ENCODE peak calls at places on chromosomes 2 and 18, in six cellular contexts. One of them, this sample, is unnamed.

GRCh38 chr2:234676859-234677450 is 180.1 kb upstream of the ARL4C start:
- DNase-seq in A549: no peak
- DNase-seq in endothelial cell of umbilical vein: peak
- DNase-seq in K562: no peak
- DNase-seq in GM12878: no peak
- DNase-seq in HepG2: peak
- DNase-seq in this sample: no peak

GRCh38 chr2:236671820-236672520 is 102.3 kb downstream of the ACKR3 start:
- DNase-seq in A549: no peak
- DNase-seq in endothelial cell of umbilical vein: no peak
- DNase-seq in K562: no peak
- DNase-seq in GM12878: no peak
- DNase-seq in HepG2: no peak
- DNase-seq in this sample: no peak

GRCh38 chr2:60554649-60555065 is 1.2 kb upstream of the BCL11A start:
- DNase-seq in A549: no peak
- DNase-seq in endothelial cell of umbilical vein: no peak
- DNase-seq in K562: peak
- DNase-seq in GM12878: no peak
- DNase-seq in HepG2: no peak
- DNase-seq in this sample: no peak

GRCh38 chr2:67221266-67221665 is 175.9 kb upstream of the ETAA1 start:
- DNase-seq in A549: no peak
- DNase-seq in endothelial cell of umbilical vein: no peak
- DNase-seq in K562: no peak
- DNase-seq in GM12878: no peak
- DNase-seq in HepG2: no peak
- DNase-seq in this sample: no peak

GRCh38 chr2:190376591-190377245 is 31.4 kb upstream of the MFSD6 start:
- DNase-seq in A549: no peak
- DNase-seq in endothelial cell of umbilical vein: no peak
- DNase-seq in K562: no peak
- DNase-seq in GM12878: no peak
- DNase-seq in HepG2: no peak
- DNase-seq in this sample: no peak

GRCh38 chr18:27695054-27695453 is 481.9 kb downstream of the CDH2 start:
- DNase-seq in A549: no peak
- DNase-seq in endothelial cell of umbilical vein: no peak
- DNase-seq in K562: no peak
- DNase-seq in GM12878: no peak
- DNase-seq in HepG2: no peak
- DNase-seq in this sample: no peak

GRCh38 chr2:179460530-179460929 is 195.9 kb upstream of the SESTD1 start:
- DNase-seq in A549: no peak
- DNase-seq in endothelial cell of umbilical vein: peak
- DNase-seq in K562: no peak
- DNase-seq in GM12878: no peak
- DNase-seq in HepG2: peak
- DNase-seq in this sample: peak

GRCh38 chr2:96890252-96890651 is 20.4 kb upstream of the SEMA4C start:
- DNase-seq in A549: no peak
- DNase-seq in endothelial cell of umbilical vein: no peak
- DNase-seq in K562: no peak
- DNase-seq in GM12878: no peak
- DNase-seq in HepG2: no peak
- DNase-seq in this sample: no peak

GRCh38 chr2:204470621-204471196 is 74.6 kb upstream of the PARD3B start:
- DNase-seq in A549: no peak
- DNase-seq in endothelial cell of umbilical vein: no peak
- DNase-seq in K562: no peak
- DNase-seq in GM12878: no peak
- DNase-seq in HepG2: no peak
- DNase-seq in this sample: no peak

GRCh38 chr18:52869942-52870907 is 530.2 kb downstream of the DCC start:
- DNase-seq in A549: no peak
- DNase-seq in endothelial cell of umbilical vein: no peak
- DNase-seq in K562: no peak
- DNase-seq in GM12878: no peak
- DNase-seq in HepG2: no peak
- DNase-seq in this sample: no peak
- TF ChIP-seq CTCF in A549: no peak
- TF ChIP-seq CTCF in endothelial cell of umbilical vein: no peak
- TF ChIP-seq CTCF in K562: no peak
- TF ChIP-seq CTCF in GM12878: no peak
- TF ChIP-seq CTCF in HepG2: no peak
- TF ChIP-seq CTCF in this sample: no peak

GRCh38 chr18:44882163-44882881 is 201.6 kb downstream of the SETBP1 start:
- DNase-seq in A549: no peak
- DNase-seq in endothelial cell of umbilical vein: no peak
- DNase-seq in K562: no peak
- DNase-seq in GM12878: no peak
- DNase-seq in HepG2: no peak
- DNase-seq in this sample: no peak

GRCh38 chr18:44876749-44877148 is 196.1 kb downstream of the SETBP1 start:
- DNase-seq in A549: no peak
- DNase-seq in endothelial cell of umbilical vein: no peak
- DNase-seq in K562: no peak
- DNase-seq in GM12878: no peak
- DNase-seq in HepG2: no peak
- DNase-seq in this sample: no peak

GRCh38 chr18:44878335-44878734 is 197.6 kb downstream of the SETBP1 start:
- DNase-seq in A549: no peak
- DNase-seq in endothelial cell of umbilical vein: no peak
- DNase-seq in K562: no peak
- DNase-seq in GM12878: no peak
- DNase-seq in HepG2: no peak
- DNase-seq in this sample: no peak

GRCh38 chr18:44876024-44876423 is 195.3 kb downstream of the SETBP1 start:
- DNase-seq in A549: no peak
- DNase-seq in endothelial cell of umbilical vein: no peak
- DNase-seq in K562: no peak
- DNase-seq in GM12878: no peak
- DNase-seq in HepG2: no peak
- DNase-seq in this sample: no peak

GRCh38 chr18:44880170-44880569 is 199.5 kb downstream of the SETBP1 start:
- DNase-seq in A549: no peak
- DNase-seq in endothelial cell of umbilical vein: no peak
- DNase-seq in K562: no peak
- DNase-seq in GM12878: no peak
- DNase-seq in HepG2: no peak
- DNase-seq in this sample: no peak
- TF ChIP-seq MYC in A549: no peak
- TF ChIP-seq MYC in endothelial cell of umbilical vein: no peak
- TF ChIP-seq MYC in K562: no peak
- TF ChIP-seq MYC in GM12878: no peak
- TF ChIP-seq MYC in HepG2: no peak
- TF ChIP-seq MYC in this sample: no peak

GRCh38 chr2:22124003-22124402 is 1000.2 kb downstream of the TDRD15 start:
- DNase-seq in A549: no peak
- DNase-seq in endothelial cell of umbilical vein: no peak
- DNase-seq in K562: no peak
- DNase-seq in GM12878: no peak
- DNase-seq in HepG2: peak
- DNase-seq in this sample: peak
- TF ChIP-seq CTCF in A549: no peak
- TF ChIP-seq CTCF in endothelial cell of umbilical vein: no peak
- TF ChIP-seq CTCF in K562: no peak
- TF ChIP-seq CTCF in GM12878: peak
- TF ChIP-seq CTCF in HepG2: peak
- TF ChIP-seq CTCF in this sample: peak

DNA sequence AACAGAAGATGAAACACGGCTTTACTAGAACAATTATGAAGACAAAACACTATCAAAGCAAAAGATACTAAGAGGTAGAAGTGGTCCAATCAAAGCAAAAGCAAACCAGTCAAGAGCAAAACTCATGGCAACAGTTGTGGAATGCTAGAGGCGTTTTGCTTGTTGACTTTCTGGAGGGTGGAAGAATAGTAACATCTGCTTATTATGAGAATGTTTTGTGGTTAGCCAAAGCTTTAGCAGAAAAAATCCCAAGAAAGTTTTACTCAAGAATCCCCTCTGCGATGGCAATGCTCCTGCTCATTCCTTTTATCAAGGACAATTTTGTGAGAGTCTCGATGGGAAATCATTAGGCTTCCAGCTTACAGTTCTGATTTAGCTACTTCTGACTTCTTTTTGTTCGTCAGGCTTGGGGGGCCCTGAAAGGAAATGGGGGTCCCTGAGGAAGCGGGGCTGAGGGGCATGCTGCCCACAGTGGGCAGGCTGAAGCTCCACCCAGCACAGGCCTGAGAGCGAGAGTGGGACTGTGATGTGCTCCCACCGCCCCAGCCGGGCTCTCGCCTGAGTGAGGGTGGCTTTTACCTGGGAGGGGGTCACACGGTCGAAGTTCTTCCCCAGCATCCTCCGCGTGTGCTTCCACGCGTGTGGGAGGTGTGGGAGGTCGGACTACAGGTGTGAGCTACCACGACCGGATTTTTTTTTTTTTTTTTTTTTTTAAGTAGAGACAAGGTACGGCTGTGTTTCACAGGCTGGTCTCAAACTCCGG is 49.0 kb upstream of the MC4R start:
- DNase-seq in A549: no peak
- DNase-seq in endothelial cell of umbilical vein: no peak
- DNase-seq in K562: no peak
- DNase-seq in GM12878: no peak
- DNase-seq in HepG2: no peak
- DNase-seq in this sample: no peak
- TF ChIP-seq MYC in A549: no peak
- TF ChIP-seq MYC in endothelial cell of umbilical vein: no peak
- TF ChIP-seq MYC in K562: no peak
- TF ChIP-seq MYC in GM12878: no peak
- TF ChIP-seq MYC in HepG2: no peak
- TF ChIP-seq MYC in this sample: no peak

GRCh38 chr2:192940767-192941166 is 746.0 kb upstream of the TMEFF2 start:
- DNase-seq in A549: no peak
- DNase-seq in endothelial cell of umbilical vein: no peak
- DNase-seq in K562: no peak
- DNase-seq in GM12878: no peak
- DNase-seq in HepG2: no peak
- DNase-seq in this sample: no peak
- TF ChIP-seq CTCF in A549: no peak
- TF ChIP-seq CTCF in endothelial cell of umbilical vein: no peak
- TF ChIP-seq CTCF in K562: no peak
- TF ChIP-seq CTCF in GM12878: no peak
- TF ChIP-seq CTCF in HepG2: no peak
- TF ChIP-seq CTCF in this sample: no peak

GRCh38 chr18:6331872-6332271 is 82.8 kb downstream of the L3MBTL4 start:
- DNase-seq in A549: no peak
- DNase-seq in endothelial cell of umbilical vein: no peak
- DNase-seq in K562: no peak
- DNase-seq in GM12878: no peak
- DNase-seq in HepG2: no peak
- DNase-seq in this sample: no peak

GRCh38 chr18:6326566-6326965 is 88.1 kb downstream of the L3MBTL4 start:
- DNase-seq in A549: no peak
- DNase-seq in endothelial cell of umbilical vein: no peak
- DNase-seq in K562: no peak
- DNase-seq in GM12878: no peak
- DNase-seq in HepG2: no peak
- DNase-seq in this sample: no peak

GRCh38 chr18:6327485-6327884 is 87.2 kb downstream of the L3MBTL4 start:
- DNase-seq in A549: no peak
- DNase-seq in endothelial cell of umbilical vein: no peak
- DNase-seq in K562: no peak
- DNase-seq in GM12878: no peak
- DNase-seq in HepG2: no peak
- DNase-seq in this sample: no peak

GRCh38 chr18:6327895-6328623 is 86.7 kb downstream of the L3MBTL4 start:
- DNase-seq in A549: no peak
- DNase-seq in endothelial cell of umbilical vein: no peak
- DNase-seq in K562: no peak
- DNase-seq in GM12878: no peak
- DNase-seq in HepG2: peak
- DNase-seq in this sample: no peak

GRCh38 chr18:6328624-6329016 is 86.1 kb downstream of the L3MBTL4 start:
- DNase-seq in A549: no peak
- DNase-seq in endothelial cell of umbilical vein: no peak
- DNase-seq in K562: no peak
- DNase-seq in GM12878: no peak
- DNase-seq in HepG2: no peak
- DNase-seq in this sample: no peak
- TF ChIP-seq MYC in A549: no peak
- TF ChIP-seq MYC in endothelial cell of umbilical vein: no peak
- TF ChIP-seq MYC in K562: no peak
- TF ChIP-seq MYC in GM12878: no peak
- TF ChIP-seq MYC in HepG2: no peak
- TF ChIP-seq MYC in this sample: no peak

DNA sequence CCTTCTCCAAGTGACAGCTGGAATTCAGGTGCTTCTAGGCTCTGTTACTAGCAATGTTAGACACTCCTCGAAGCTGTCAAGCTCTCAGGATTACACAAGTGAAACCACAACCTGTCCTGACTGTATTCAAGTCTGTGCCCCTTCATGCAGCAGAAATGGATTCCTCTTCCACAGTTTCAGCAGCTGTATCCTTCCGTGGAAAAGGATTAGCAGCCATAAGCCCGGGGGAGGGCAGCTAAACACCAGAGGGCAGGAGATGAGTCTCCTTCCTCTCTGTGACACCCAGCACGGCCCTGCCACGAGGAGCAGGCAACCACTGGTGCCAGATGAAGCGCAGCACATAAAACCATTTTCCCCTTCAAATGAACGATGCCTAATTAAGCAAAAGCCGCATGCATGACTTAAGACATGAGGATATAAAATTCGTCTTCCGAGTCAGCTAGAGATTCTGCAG is 1.2 kb downstream of the ST3GAL5 start:
- DNase-seq in A549: peak
- DNase-seq in endothelial cell of umbilical vein: peak
- DNase-seq in K562: no peak
- DNase-seq in GM12878: no peak
- DNase-seq in HepG2: no peak
- DNase-seq in this sample: peak
- TF ChIP-seq CTCF in A549: peak
- TF ChIP-seq CTCF in endothelial cell of umbilical vein: no peak
- TF ChIP-seq CTCF in K562: no peak
- TF ChIP-seq CTCF in GM12878: peak
- TF ChIP-seq CTCF in HepG2: peak
- TF ChIP-seq CTCF in this sample: no peak

DNA sequence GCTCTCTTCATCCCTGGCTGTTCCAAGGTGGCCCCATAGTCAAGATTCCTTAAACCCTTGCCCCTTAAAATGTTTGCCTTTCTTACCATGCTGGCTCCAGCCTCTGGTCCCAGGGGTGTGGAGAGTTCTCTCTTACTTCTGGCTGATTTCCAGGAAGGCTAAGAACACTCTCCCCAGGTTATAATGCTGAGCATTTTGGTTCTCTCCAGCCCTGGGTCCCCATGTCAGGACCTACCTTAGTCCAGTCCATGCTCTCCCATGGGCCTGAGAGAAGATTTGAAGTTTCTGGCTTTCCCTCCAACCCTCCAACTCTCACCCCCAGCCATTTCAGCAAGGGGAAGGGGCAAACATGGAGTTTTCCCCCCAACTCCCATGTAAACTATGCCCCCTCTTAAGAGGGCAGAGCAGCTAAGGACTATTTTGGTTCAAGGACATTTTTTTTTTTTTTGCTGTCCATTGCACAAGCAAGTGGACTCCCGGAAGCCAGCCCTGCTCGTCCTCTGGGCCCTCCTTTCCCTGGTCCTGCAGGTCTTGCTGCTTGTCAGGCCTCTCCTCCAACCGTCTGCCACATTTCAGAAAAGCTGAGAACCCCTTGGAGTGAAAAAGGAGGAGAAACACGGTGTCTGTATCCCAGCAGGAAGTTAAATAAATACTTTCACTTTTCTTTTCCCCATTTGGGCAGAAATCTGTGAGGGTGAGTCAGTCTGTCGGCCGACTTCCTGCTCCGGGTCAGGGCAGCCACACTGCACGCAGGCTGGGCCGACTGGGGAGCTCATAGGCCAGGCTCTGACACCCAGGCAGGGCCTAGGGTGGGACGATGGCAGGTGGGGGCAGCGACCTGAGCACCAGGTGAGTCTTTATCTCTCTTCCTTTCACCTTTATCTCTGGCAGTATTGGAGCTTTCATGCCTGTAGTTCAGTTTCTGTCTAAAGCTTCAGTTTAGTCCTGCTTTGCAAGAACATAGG is at the start of gene SP140L:
- DNase-seq in A549: peak
- DNase-seq in endothelial cell of umbilical vein: peak
- DNase-seq in K562: peak
- DNase-seq in GM12878: peak
- DNase-seq in HepG2: peak
- DNase-seq in this sample: peak
- TF ChIP-seq MYC in A549: no peak
- TF ChIP-seq MYC in endothelial cell of umbilical vein: no peak
- TF ChIP-seq MYC in K562: peak
- TF ChIP-seq MYC in GM12878: no peak
- TF ChIP-seq MYC in HepG2: peak
- TF ChIP-seq MYC in this sample: no peak

This sample was measured in NB4.